ENCODE peak calls at places on chromosomes 16 and 17, in six cellular contexts. D is upper lobe of right lung; A is epithelial cell of proximal tubule; G is BJ; B is CD8-positive, alpha-beta T cell; T is cardiac fibroblast. L is an unnamed sample.

GRCh38 chr16:17556276-17557052 is 85.7 kb upstream of the XYLT1 start:
- DNase-seq in D (no peak), A (no peak), G (no peak), B (no peak), T (peak), L (no peak)

GRCh38 chr17:49471089-49471683 is 23.9 kb upstream of the NGFR start:
- DNase-seq in D (no peak), A (no peak), G (no peak), B (no peak), T (no peak), L (no peak)

GRCh38 chr17:77036841-77037381 is 103.9 kb upstream of the SEC14L1 start:
- DNase-seq in D (no peak), A (no peak), G (no peak), B (no peak), T (no peak), L (no peak)

GRCh38 chr17:63571632-63572310 is 21.5 kb downstream of the DCAF7 start:
- DNase-seq in D (no peak), A (no peak), G (peak), B (no peak), T (peak), L (peak)

GRCh38 chr16:24135624-24136296 is 120.4 kb upstream of the CACNG3 start:
- DNase-seq in D (no peak), A (no peak), G (no peak), B (no peak), T (no peak), L (no peak)

GRCh38 chr17:42677921-42678781 is 1.4 kb upstream of the PLEKHH3 start:
- DNase-seq in D (peak), A (no peak), G (no peak), B (peak), T (peak), L (no peak)

GRCh38 chr17:78653382-78653781 is 76.2 kb upstream of the DNAH17 start:
- DNase-seq in D (no peak), A (peak), G (no peak), B (no peak), T (peak), L (no peak)

GRCh38 chr17:73396429-73397277 is 84.9 kb upstream of the CDC42EP4 start:
- DNase-seq in D (no peak), A (no peak), G (no peak), B (no peak), T (peak), L (no peak)

GRCh38 chr16:29992371-29992967 is 2.9 kb downstream of the HIRIP3 start:
- DNase-seq in D (no peak), A (peak), G (no peak), B (no peak), T (no peak), L (no peak)

GRCh38 chr17:66533572-66533971 is 231.2 kb downstream of the PRKCA start:
- DNase-seq in D (no peak), A (no peak), G (no peak), B (no peak), T (no peak), L (no peak)

GRCh38 chr17:1222321-1222720 is 42.5 kb upstream of the ABR start:
- DNase-seq in D (no peak), A (peak), G (no peak), B (no peak), T (no peak), L (no peak)

GRCh38 chr17:61285483-61286320 is 113.9 kb upstream of the TBX2 start:
- DNase-seq in D (no peak), A (no peak), G (peak), B (no peak), T (peak), L (peak)

GRCh38 chr17:75587718-75588545 is at the start of gene MYO15B:
- DNase-seq in D (peak), A (no peak), G (no peak), B (peak), T (no peak), L (no peak)

GRCh38 chr17:2048805-2049204 is 6.1 kb upstream of the HIC1 start:
- DNase-seq in D (no peak), A (no peak), G (no peak), B (no peak), T (no peak), L (no peak)

GRCh38 chr17:68562736-68563135 is 38.4 kb downstream of the FAM20A start:
- DNase-seq in D (no peak), A (no peak), G (no peak), B (no peak), T (no peak), L (peak)

GRCh38 chr16:54285414-54286066 is 1.0 kb downstream of the IRX3 start:
- DNase-seq in D (peak), A (no peak), G (no peak), B (no peak), T (peak), L (no peak)

GRCh38 chr16:73069581-73070262 is 21.8 kb upstream of the ZFHX3 start:
- DNase-seq in D (no peak), A (no peak), G (no peak), B (no peak), T (no peak), L (no peak)

GRCh38 chr17:83190601-83191387 is 111.4 kb downstream of the METRNL start:
- DNase-seq in D (no peak), A (no peak), G (no peak), B (no peak), T (no peak), L (no peak)

GRCh38 chr16:3045758-3046505 is 429 bp upstream of the MMP25 start:
- DNase-seq in D (peak), A (no peak), G (no peak), B (no peak), T (no peak), L (no peak)

GRCh38 chr16:69469807-69470561 is 45.6 kb downstream of the CYB5B start:
- DNase-seq in D (no peak), A (no peak), G (no peak), B (no peak), T (no peak), L (no peak)

GRCh38 chr17:60229189-60229802 is 79.5 kb downstream of the CA4 start:
- DNase-seq in D (no peak), A (no peak), G (no peak), B (no peak), T (peak), L (no peak)

GRCh38 chr16:54503436-54503835 is 216.8 kb upstream of the IRX3 start:
- DNase-seq in D (no peak), A (no peak), G (no peak), B (no peak), T (peak), L (no peak)

GRCh38 chr16:11349599-11350276 is 4.5 kb downstream of the RMI2 start:
- DNase-seq in D (peak), A (no peak), G (peak), B (no peak), T (peak), L (no peak)

GRCh38 chr17:44086364-44087311 is 16.1 kb downstream of the G6PC3 start:
- DNase-seq in D (no peak), A (no peak), G (peak), B (peak), T (peak), L (no peak)

GRCh38 chr17:77735341-77736206 is 222.9 kb upstream of the TNRC6C start:
- DNase-seq in D (peak), A (no peak), G (no peak), B (no peak), T (no peak), L (no peak)

GRCh38 chr17:19342611-19343255 is 19.8 kb downstream of the B9D1 start:
- DNase-seq in D (peak), A (no peak), G (no peak), B (no peak), T (no peak), L (no peak)

GRCh38 chr16:3484328-3485096 is 10.8 kb downstream of the C16orf90 start:
- DNase-seq in D (no peak), A (no peak), G (no peak), B (no peak), T (no peak), L (no peak)

GRCh38 chr16:65779196-65779595 is 587.3 kb upstream of the CDH5 start:
- DNase-seq in D (no peak), A (no peak), G (no peak), B (no peak), T (no peak), L (no peak)
- TF ChIP-seq CTCF in D (no peak), A (no peak), G (no peak), B (no peak), T (no peak), L (no peak)

DNA sequence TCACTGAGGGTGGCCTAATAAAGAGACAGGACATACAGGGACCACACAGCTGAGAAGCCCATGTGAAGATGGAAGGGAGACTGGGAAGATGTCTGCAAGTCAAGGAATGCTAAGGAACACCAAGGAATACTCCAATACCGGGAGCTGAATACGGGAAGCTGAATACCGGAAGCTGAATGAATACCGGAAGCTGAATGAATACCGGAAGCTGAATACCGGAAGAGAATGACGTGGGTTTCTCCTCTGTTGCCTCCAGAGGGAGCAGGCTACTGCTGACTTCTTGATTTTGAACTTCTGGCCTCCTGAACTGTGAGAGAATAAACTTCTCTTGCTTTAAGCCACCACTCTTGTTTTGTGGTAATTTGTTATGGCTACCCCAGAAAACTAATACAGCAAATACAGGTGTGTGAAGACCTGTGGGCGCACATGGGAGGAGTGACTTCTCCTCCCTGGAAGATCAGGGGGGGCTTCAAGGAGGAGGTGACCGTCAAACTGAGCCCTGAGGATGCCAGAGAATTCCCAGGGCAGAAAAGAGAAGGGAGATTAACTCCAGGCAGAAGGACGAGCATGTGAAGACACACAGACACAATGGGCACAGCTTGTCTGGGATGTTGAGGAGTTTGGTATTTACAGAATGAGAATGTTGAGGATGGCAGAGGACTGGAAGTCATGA is 259.9 kb downstream of the IRF8 start:
- DNase-seq in D (no peak), A (no peak), G (no peak), B (no peak), T (peak), L (no peak)
- H3K4me3 ChIP-seq in D (no peak), A (no peak), G (no peak), B (no peak), T (no peak), L (no peak)

DNA sequence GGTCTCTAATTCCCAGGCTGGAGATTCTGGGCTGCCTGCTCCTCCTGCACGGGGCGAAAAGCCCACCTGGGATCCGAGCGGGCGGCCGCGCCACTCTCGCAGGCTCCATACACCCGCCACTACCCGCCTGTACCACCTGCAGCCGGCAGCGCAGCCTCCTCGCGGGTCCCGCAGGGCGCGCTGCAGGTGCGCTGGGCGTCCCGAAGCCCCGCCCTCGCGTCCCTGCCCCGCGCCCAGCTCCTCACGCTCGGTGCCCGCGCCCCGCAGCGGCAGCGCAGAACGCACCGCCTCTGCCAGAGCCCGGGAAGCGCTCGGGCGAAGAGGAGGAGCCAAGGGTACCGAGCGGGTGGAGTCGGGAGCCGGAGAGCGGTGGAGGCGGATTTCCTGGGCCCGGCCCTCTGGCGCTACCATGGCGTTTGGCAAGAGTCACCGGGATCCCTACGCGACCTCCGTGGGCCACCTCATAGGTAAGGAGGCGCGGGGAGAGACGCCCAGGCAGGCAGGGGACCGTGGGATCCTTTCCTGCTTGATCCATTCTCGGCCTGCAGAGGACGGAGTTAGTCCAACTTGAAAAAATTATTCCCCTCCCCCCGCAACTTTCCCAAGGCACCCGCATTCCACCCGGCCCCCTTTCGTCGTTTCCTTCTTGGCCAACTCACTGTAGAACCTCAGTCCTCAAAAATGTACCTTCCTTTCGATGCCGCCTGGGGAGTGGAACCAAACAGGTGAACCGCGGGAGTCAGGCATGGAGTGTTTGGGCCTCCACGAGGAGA is at the start of gene TOM1L1:
- DNase-seq in D (peak), A (no peak), G (peak), B (no peak), T (peak), L (no peak)
- TF ChIP-seq CTCF in D (no peak), A (no peak), G (peak), B (no peak), T (no peak), L (peak)

GRCh38 chr16:86903068-86903467 is 324.7 kb downstream of the FOXL1 start:
- DNase-seq in D (no peak), A (no peak), G (no peak), B (no peak), T (no peak), L (no peak)

GRCh38 chr16:86899156-86899555 is 320.8 kb downstream of the FOXL1 start:
- DNase-seq in D (no peak), A (no peak), G (no peak), B (no peak), T (no peak), L (no peak)

GRCh38 chr16:86899757-86900156 is 321.4 kb downstream of the FOXL1 start:
- DNase-seq in D (no peak), A (no peak), G (no peak), B (no peak), T (peak), L (peak)

GRCh38 chr16:86898386-86898785 is 320.0 kb downstream of the FOXL1 start:
- DNase-seq in D (peak), A (no peak), G (no peak), B (no peak), T (no peak), L (no peak)

DNA sequence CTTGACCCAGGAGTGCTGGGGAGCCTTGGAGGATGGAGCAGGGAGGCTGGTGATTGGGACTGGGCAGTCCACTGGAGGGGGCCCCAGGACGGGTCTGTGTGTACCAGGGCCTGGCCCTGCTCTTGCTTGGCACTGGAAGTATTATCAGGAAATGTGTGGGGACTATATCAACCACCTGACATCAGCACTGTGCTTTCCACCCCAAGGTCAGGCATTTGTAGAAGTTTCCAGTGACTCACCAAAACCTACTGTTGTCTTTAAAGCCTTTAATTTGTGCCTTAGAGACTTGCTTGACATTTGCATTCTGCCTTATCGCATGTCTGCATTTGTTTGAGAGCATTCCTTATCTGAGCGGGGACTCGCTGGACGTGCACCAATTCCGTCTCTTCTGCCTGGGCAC is 323.1 kb downstream of the FOXL1 start:
- DNase-seq in D (no peak), A (no peak), G (no peak), B (no peak), T (peak), L (no peak)
- H3K4me3 ChIP-seq in D (no peak), A (no peak), G (no peak), B (no peak), T (no peak), L (no peak)

GRCh38 chr17:8120520-8121443 is 2.5 kb upstream of the ALOXE3 start:
- DNase-seq in D (peak), A (no peak), G (no peak), B (peak), T (peak), L (no peak)
- TF ChIP-seq CTCF in D (peak), A (peak), G (peak), B (peak), T (peak), L (peak)

DNA sequence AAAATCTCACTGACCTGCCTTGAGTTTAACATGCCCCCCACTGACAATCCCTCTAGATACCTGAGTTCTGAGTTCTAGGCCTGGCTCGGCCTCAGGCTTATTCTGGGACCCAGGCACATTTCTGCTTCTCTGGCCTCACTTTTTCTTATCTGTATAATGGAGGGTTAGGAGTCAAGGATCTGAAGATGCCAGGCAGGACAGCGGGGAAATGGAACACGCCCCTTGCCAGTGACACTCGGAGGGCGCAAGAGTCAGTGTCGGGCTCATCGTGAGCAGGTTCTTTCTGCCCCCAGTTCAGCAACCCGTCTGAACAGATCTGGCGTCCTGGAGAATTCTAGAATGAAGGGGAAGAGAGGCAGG is 567 bp upstream of the MT3 start:
- DNase-seq in D (no peak), A (no peak), G (no peak), B (no peak), T (no peak), L (no peak)
- H3K4me3 ChIP-seq in D (peak), A (peak), G (peak), B (peak), T (peak), L (peak)